ENCODE peak calls at places on chromosomes 3 and 15, in six cellular contexts. C, Z, O, K, V and Y are unnamed samples.

GRCh38 chr15:48929611-48930170 is 34.0 kb downstream of the SHC4 start:
- DNase-seq in C (no peak), Z (no peak), O (no peak), K (no peak), V (no peak), Y (no peak)

GRCh38 chr15:70038730-70039392 is 58.9 kb downstream of the TLE3 start:
- DNase-seq in C (no peak), Z (no peak), O (no peak), K (no peak), V (no peak), Y (no peak)

GRCh38 chr15:56749982-56750381 is 16.7 kb upstream of the ZNF280D start:
- DNase-seq in C (peak; percentile 36), Z (no peak), O (no peak), K (no peak), V (no peak), Y (no peak)

GRCh38 chr3:141231923-141232861 is 567 bp downstream of the PXYLP1 start:
- DNase-seq in C (peak; percentile 45), Z (no peak), O (no peak), K (peak; percentile 23), V (peak; percentile 90), Y (peak; percentile 83)

GRCh38 chr3:194540268-194540937 is 53.6 kb upstream of the ATP13A3 start:
- DNase-seq in C (peak; percentile 48), Z (no peak), O (no peak), K (no peak), V (no peak), Y (no peak)

GRCh38 chr3:30286007-30286669 is 320.3 kb upstream of the TGFBR2 start:
- DNase-seq in C (peak; percentile 70), Z (peak; percentile 50), O (no peak), K (no peak), V (no peak), Y (no peak)

GRCh38 chr3:70531063-70531657 is 218.7 kb upstream of the MDFIC2 start:
- DNase-seq in C (peak; percentile 49), Z (peak; percentile 14), O (no peak), K (no peak), V (no peak), Y (no peak)

GRCh38 chr15:101070502-101071273 is 151.5 kb downstream of the LRRK1 start:
- DNase-seq in C (peak; percentile 81), Z (peak; percentile 57), O (no peak), K (no peak), V (no peak), Y (no peak)

GRCh38 chr3:135157045-135157444 is 362.0 kb downstream of the EPHB1 start:
- DNase-seq in C (no peak), Z (no peak), O (no peak), K (no peak), V (no peak), Y (no peak)

GRCh38 chr15:40282144-40282869 is 557 bp downstream of the ANKRD63 start:
- DNase-seq in C (peak; percentile 66), Z (peak; percentile 48), O (peak; percentile 34), K (peak; percentile 59), V (no peak), Y (peak; percentile 93)

GRCh38 chr3:19070325-19070724 is 78.0 kb upstream of the KCNH8 start:
- DNase-seq in C (no peak), Z (no peak), O (no peak), K (no peak), V (no peak), Y (no peak)

GRCh38 chr3:63972196-63972595 is 51.1 kb downstream of the PSMD6 start:
- DNase-seq in C (peak; percentile 64), Z (no peak), O (no peak), K (no peak), V (no peak), Y (no peak)

GRCh38 chr3:125078961-125079674 is 23.3 kb upstream of the HEG1 start:
- DNase-seq in C (no peak), Z (no peak), O (no peak), K (no peak), V (peak; percentile 57), Y (no peak)

GRCh38 chr15:62254137-62254934 is 89.3 kb upstream of the C2CD4B start:
- DNase-seq in C (peak; percentile 71), Z (peak; percentile 56), O (peak; percentile 11), K (peak; percentile 31), V (no peak), Y (peak; percentile 81)

GRCh38 chr3:100316656-100317069 is 17.9 kb upstream of the NIT2 start:
- DNase-seq in C (peak; percentile 65), Z (peak; percentile 27), O (peak; percentile 34), K (peak; percentile 50), V (no peak), Y (peak; percentile 18)

GRCh38 chr3:48268936-48269551 is 28.1 kb downstream of the ZNF589 start:
- DNase-seq in C (no peak), Z (no peak), O (no peak), K (no peak), V (no peak), Y (no peak)

GRCh38 chr3:46540550-46540949 is 25.6 kb downstream of the LRRC2 start:
- DNase-seq in C (no peak), Z (no peak), O (no peak), K (no peak), V (peak; percentile 66), Y (no peak)

GRCh38 chr3:83011471-83011870 is 1250.0 kb upstream of the GBE1 start:
- DNase-seq in C (no peak), Z (no peak), O (no peak), K (no peak), V (no peak), Y (no peak)

GRCh38 chr15:20340331-20340811 is 201.2 kb downstream of the GOLGA6L6 start:
- DNase-seq in C (peak; percentile 77), Z (no peak), O (no peak), K (peak; percentile 10), V (peak; percentile 91), Y (peak; percentile 46)

GRCh38 chr3:52084954-52085730 is 28.8 kb upstream of the DUSP7 start:
- DNase-seq in C (no peak), Z (no peak), O (no peak), K (no peak), V (no peak), Y (peak; percentile 84)

GRCh38 chr3:187066228-187066995 is 72.9 kb downstream of the RPL39L start:
- DNase-seq in C (no peak), Z (peak; percentile 8), O (peak; percentile 31), K (peak; percentile 30), V (peak; percentile 53), Y (peak; percentile 84)

GRCh38 chr3:62554264-62554799 is 181.0 kb upstream of the FEZF2 start:
- DNase-seq in C (no peak), Z (no peak), O (no peak), K (no peak), V (peak; percentile 21), Y (peak; percentile 10)

GRCh38 chr3:158713094-158713499 is 19.2 kb downstream of the RARRES1 start:
- DNase-seq in C (no peak), Z (no peak), O (no peak), K (no peak), V (no peak), Y (peak; percentile 38)

GRCh38 chr15:92820233-92821021 is 79.7 kb upstream of the CHD2 start:
- DNase-seq in C (peak; percentile 98), Z (peak; percentile 83), O (peak; percentile 84), K (peak; percentile 75), V (peak; percentile 96), Y (peak; percentile 98)

GRCh38 chr15:70045045-70045444 is 52.7 kb downstream of the TLE3 start:
- DNase-seq in C (no peak), Z (no peak), O (no peak), K (no peak), V (no peak), Y (no peak)

GRCh38 chr15:101225658-101226057 is 26.2 kb downstream of the CHSY1 start:
- DNase-seq in C (no peak), Z (no peak), O (no peak), K (no peak), V (no peak), Y (no peak)

GRCh38 chr3:170862618-170863374 is 7.2 kb downstream of the RPL22L1 start:
- DNase-seq in C (peak; percentile 19), Z (no peak), O (no peak), K (no peak), V (no peak), Y (no peak)

GRCh38 chr3:142968319-142968718 is 4.8 kb upstream of the PAQR9 start:
- DNase-seq in C (no peak), Z (no peak), O (no peak), K (no peak), V (no peak), Y (no peak)

GRCh38 chr3:119352863-119353527 is 58.8 kb downstream of the ARHGAP31 start:
- DNase-seq in C (peak; percentile 65), Z (peak; percentile 15), O (no peak), K (no peak), V (no peak), Y (no peak)

GRCh38 chr15:58626378-58626777 is 123.1 kb downstream of the ADAM10 start:
- DNase-seq in C (no peak), Z (no peak), O (no peak), K (no peak), V (no peak), Y (no peak)

GRCh38 chr3:65582012-65582717 is 456.6 kb downstream of the MAGI1 start:
- DNase-seq in C (no peak), Z (no peak), O (no peak), K (no peak), V (no peak), Y (no peak)

GRCh38 chr3:9884555-9885165 is 4.6 kb upstream of the CIDEC start:
- DNase-seq in C (peak; percentile 80), Z (peak; percentile 84), O (no peak), K (no peak), V (no peak), Y (no peak)